ENCODE peak calls at places on chromosomes 13 and 19, in six cellular contexts. One of them, this sample, is unnamed.

GRCh38 chr19:31223805-31224534 is 125.3 kb downstream of the TSHZ3 start:
- DNase-seq in HepG2: no peak
- DNase-seq in GM12891: no peak
- DNase-seq in GM12878: no peak
- DNase-seq in K562: no peak
- DNase-seq in H1: no peak
- DNase-seq in this sample: no peak

GRCh38 chr13:77338329-77338728 is 11.4 kb upstream of the MYCBP2 start:
- DNase-seq in K562: no peak
- DNase-seq in HepG2: no peak
- DNase-seq in GM12891: no peak
- DNase-seq in H1: no peak
- DNase-seq in GM12878: no peak
- DNase-seq in this sample: no peak

GRCh38 chr19:50718255-50719118 is 1.1 kb downstream of the SHANK1 start:
- DNase-seq in GM12878: no peak
- DNase-seq in HepG2: no peak
- DNase-seq in GM12891: no peak
- DNase-seq in H1: peak
- DNase-seq in K562: peak
- DNase-seq in this sample: no peak

GRCh38 chr19:40685016-40685526 is 5.4 kb downstream of the NUMBL start:
- DNase-seq in K562: no peak
- DNase-seq in GM12878: no peak
- DNase-seq in H1: no peak
- DNase-seq in GM12891: no peak
- DNase-seq in HepG2: no peak
- DNase-seq in this sample: no peak

GRCh38 chr19:5018224-5019015 is 49.5 kb downstream of the KDM4B start:
- DNase-seq in HepG2: no peak
- DNase-seq in GM12878: no peak
- DNase-seq in GM12891: no peak
- DNase-seq in H1: no peak
- DNase-seq in K562: no peak
- DNase-seq in this sample: no peak

GRCh38 chr19:44712864-44713515 is 14.0 kb downstream of the CEACAM16 start:
- DNase-seq in H1: no peak
- DNase-seq in GM12891: no peak
- DNase-seq in HepG2: peak
- DNase-seq in GM12878: no peak
- DNase-seq in K562: no peak
- DNase-seq in this sample: no peak

GRCh38 chr19:46975918-46976782 is 43.5 kb upstream of the NPAS1 start:
- DNase-seq in GM12891: no peak
- DNase-seq in K562: no peak
- DNase-seq in GM12878: no peak
- DNase-seq in HepG2: peak
- DNase-seq in H1: peak
- DNase-seq in this sample: no peak

GRCh38 chr13:24392972-24393371 is 83.6 kb downstream of the C1QTNF9 start:
- DNase-seq in GM12878: no peak
- DNase-seq in HepG2: no peak
- DNase-seq in H1: no peak
- DNase-seq in K562: no peak
- DNase-seq in GM12891: no peak
- DNase-seq in this sample: no peak

GRCh38 chr19:397321-397720 is 11.6 kb downstream of the C2CD4C start:
- DNase-seq in K562: no peak
- DNase-seq in H1: no peak
- DNase-seq in HepG2: no peak
- DNase-seq in GM12891: no peak
- DNase-seq in GM12878: no peak
- DNase-seq in this sample: no peak

GRCh38 chr19:45676851-45677263 is 8.8 kb downstream of the GIPR start:
- DNase-seq in GM12878: no peak
- DNase-seq in GM12891: no peak
- DNase-seq in HepG2: no peak
- DNase-seq in H1: peak
- DNase-seq in K562: no peak
- DNase-seq in this sample: peak

GRCh38 chr13:24075137-24075975 is 85.2 kb upstream of the SPATA13 start:
- DNase-seq in HepG2: peak
- DNase-seq in GM12891: no peak
- DNase-seq in H1: no peak
- DNase-seq in K562: no peak
- DNase-seq in GM12878: no peak
- DNase-seq in this sample: no peak

GRCh38 chr19:14023404-14024235 is 4.3 kb upstream of the RLN3 start:
- DNase-seq in K562: peak
- DNase-seq in H1: peak
- DNase-seq in GM12891: no peak
- DNase-seq in HepG2: peak
- DNase-seq in GM12878: no peak
- DNase-seq in this sample: no peak

GRCh38 chr13:111184685-111185401 is 69.7 kb downstream of the ARHGEF7 start:
- DNase-seq in K562: no peak
- DNase-seq in GM12878: peak
- DNase-seq in HepG2: no peak
- DNase-seq in H1: no peak
- DNase-seq in GM12891: peak
- DNase-seq in this sample: peak

GRCh38 chr13:101013245-101013644 is 338.6 kb upstream of the TMTC4 start:
- DNase-seq in H1: no peak
- DNase-seq in HepG2: no peak
- DNase-seq in GM12891: no peak
- DNase-seq in GM12878: no peak
- DNase-seq in K562: no peak
- DNase-seq in this sample: no peak

GRCh38 chr13:79779761-79780160 is 298.8 kb downstream of the NDFIP2 start:
- DNase-seq in GM12878: no peak
- DNase-seq in H1: no peak
- DNase-seq in HepG2: peak
- DNase-seq in K562: no peak
- DNase-seq in GM12891: no peak
- DNase-seq in this sample: no peak

GRCh38 chr13:46885018-46885417 is 11.8 kb downstream of the HTR2A start:
- DNase-seq in HepG2: no peak
- DNase-seq in H1: no peak
- DNase-seq in GM12878: no peak
- DNase-seq in GM12891: no peak
- DNase-seq in K562: no peak
- DNase-seq in this sample: no peak

GRCh38 chr13:81779896-81780295 is 1439.0 kb upstream of the SPRY2 start:
- DNase-seq in K562: no peak
- DNase-seq in HepG2: no peak
- DNase-seq in GM12878: no peak
- DNase-seq in H1: no peak
- DNase-seq in GM12891: no peak
- DNase-seq in this sample: no peak

GRCh38 chr13:110312669-110313031 is 5.6 kb downstream of the COL4A2 start:
- DNase-seq in K562: no peak
- DNase-seq in GM12891: no peak
- DNase-seq in GM12878: no peak
- DNase-seq in HepG2: no peak
- DNase-seq in H1: no peak
- DNase-seq in this sample: no peak

GRCh38 chr13:106484755-106485193 is 50.7 kb downstream of the EFNB2 start:
- DNase-seq in GM12891: no peak
- DNase-seq in HepG2: no peak
- DNase-seq in K562: no peak
- DNase-seq in H1: no peak
- DNase-seq in GM12878: no peak
- DNase-seq in this sample: no peak

GRCh38 chr19:19643158-19644053 is at the start of gene GMIP:
- DNase-seq in GM12878: no peak
- DNase-seq in GM12891: peak
- DNase-seq in H1: peak
- DNase-seq in HepG2: peak
- DNase-seq in K562: peak
- DNase-seq in this sample: peak
- TF ChIP-seq POLR2A in GM12878: peak
- TF ChIP-seq POLR2A in GM12891: no peak
- TF ChIP-seq POLR2A in H1: peak
- TF ChIP-seq POLR2A in HepG2: peak
- TF ChIP-seq POLR2A in K562: peak
- TF ChIP-seq POLR2A in this sample: peak

DNA sequence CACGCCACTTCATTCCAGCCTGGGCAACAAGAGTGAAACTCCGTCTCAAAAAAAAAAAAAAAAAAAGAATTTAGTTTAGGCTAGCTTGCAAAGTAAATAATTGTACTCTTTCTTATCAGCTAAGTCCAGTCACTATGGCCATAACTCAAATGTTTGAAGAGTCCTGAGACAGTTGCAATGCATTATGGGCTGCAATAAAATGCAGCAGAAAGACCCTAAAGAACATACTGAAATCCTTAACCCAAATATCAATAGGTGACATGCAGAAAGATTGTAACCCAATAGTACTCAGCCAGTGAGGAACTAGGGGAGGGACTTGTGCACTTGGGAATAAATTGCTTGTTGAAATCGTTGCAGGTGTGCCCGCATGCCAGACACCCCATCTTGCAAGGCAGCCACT is 20.9 kb upstream of the FFAR2 start:
- DNase-seq in H1: no peak
- DNase-seq in GM12878: no peak
- DNase-seq in HepG2: no peak
- DNase-seq in K562: no peak
- DNase-seq in GM12891: no peak
- DNase-seq in this sample: no peak
- TF ChIP-seq TAF1 in H1: no peak
- TF ChIP-seq TAF1 in GM12878: no peak
- TF ChIP-seq TAF1 in HepG2: no peak
- TF ChIP-seq TAF1 in K562: no peak
- TF ChIP-seq TAF1 in GM12891: no peak
- TF ChIP-seq TAF1 in this sample: no peak

GRCh38 chr19:6425732-6426686 is 1.4 kb upstream of the KHSRP start:
- DNase-seq in GM12878: no peak
- DNase-seq in HepG2: peak
- DNase-seq in GM12891: no peak
- DNase-seq in H1: no peak
- DNase-seq in K562: no peak
- DNase-seq in this sample: no peak

GRCh38 chr19:6423499-6424189 is 967 bp downstream of the KHSRP start:
- DNase-seq in GM12878: no peak
- DNase-seq in H1: peak
- DNase-seq in K562: peak
- DNase-seq in HepG2: peak
- DNase-seq in GM12891: no peak
- DNase-seq in this sample: no peak

GRCh38 chr19:6424190-6424938 is at the start of gene KHSRP:
- DNase-seq in GM12891: no peak
- DNase-seq in HepG2: no peak
- DNase-seq in GM12878: no peak
- DNase-seq in K562: peak
- DNase-seq in H1: peak
- DNase-seq in this sample: no peak

GRCh38 chr19:6427131-6427530 is 2.5 kb upstream of the KHSRP start:
- DNase-seq in H1: no peak
- DNase-seq in GM12878: no peak
- DNase-seq in GM12891: no peak
- DNase-seq in K562: no peak
- DNase-seq in HepG2: no peak
- DNase-seq in this sample: no peak

GRCh38 chr19:6424939-6425731 is 524 bp upstream of the KHSRP start:
- DNase-seq in H1: peak
- DNase-seq in K562: peak
- DNase-seq in GM12878: peak
- DNase-seq in GM12891: peak
- DNase-seq in HepG2: peak
- DNase-seq in this sample: peak
- TF ChIP-seq POLR2A in H1: no peak
- TF ChIP-seq POLR2A in K562: peak
- TF ChIP-seq POLR2A in GM12878: peak
- TF ChIP-seq POLR2A in GM12891: peak
- TF ChIP-seq POLR2A in HepG2: no peak
- TF ChIP-seq POLR2A in this sample: peak

GRCh38 chr13:114112826-114113322 is 19.5 kb downstream of the RASA3 start:
- DNase-seq in K562: no peak
- DNase-seq in GM12891: no peak
- DNase-seq in H1: no peak
- DNase-seq in GM12878: no peak
- DNase-seq in HepG2: no peak
- DNase-seq in this sample: no peak

GRCh38 chr13:114111577-114111976 is 20.8 kb downstream of the RASA3 start:
- DNase-seq in K562: no peak
- DNase-seq in HepG2: no peak
- DNase-seq in GM12878: no peak
- DNase-seq in H1: no peak
- DNase-seq in GM12891: no peak
- DNase-seq in this sample: no peak

GRCh38 chr13:114113961-114114360 is 18.5 kb downstream of the RASA3 start:
- DNase-seq in HepG2: no peak
- DNase-seq in GM12891: no peak
- DNase-seq in GM12878: no peak
- DNase-seq in H1: no peak
- DNase-seq in K562: no peak
- DNase-seq in this sample: no peak

GRCh38 chr13:114110091-114110829 is 22.2 kb downstream of the RASA3 start:
- DNase-seq in GM12878: no peak
- DNase-seq in HepG2: no peak
- DNase-seq in H1: no peak
- DNase-seq in GM12891: peak
- DNase-seq in K562: no peak
- DNase-seq in this sample: peak

GRCh38 chr13:114112231-114112825 is 20.1 kb downstream of the RASA3 start:
- DNase-seq in H1: no peak
- DNase-seq in GM12878: no peak
- DNase-seq in HepG2: no peak
- DNase-seq in K562: no peak
- DNase-seq in GM12891: no peak
- DNase-seq in this sample: no peak
- TF ChIP-seq TAF1 in H1: no peak
- TF ChIP-seq TAF1 in GM12878: no peak
- TF ChIP-seq TAF1 in HepG2: no peak
- TF ChIP-seq TAF1 in K562: no peak
- TF ChIP-seq TAF1 in GM12891: no peak
- TF ChIP-seq TAF1 in this sample: no peak

GRCh38 chr19:23758187-23759074 is at the start of gene ZNF681:
- DNase-seq in HepG2: no peak
- DNase-seq in K562: peak
- DNase-seq in H1: peak
- DNase-seq in GM12878: peak
- DNase-seq in GM12891: peak
- DNase-seq in this sample: peak
- TF ChIP-seq POLR2A in HepG2: no peak
- TF ChIP-seq POLR2A in K562: peak
- TF ChIP-seq POLR2A in H1: peak
- TF ChIP-seq POLR2A in GM12878: peak
- TF ChIP-seq POLR2A in GM12891: peak
- TF ChIP-seq POLR2A in this sample: peak

GRCh38 chr13:98445340-98446233 is 131.3 kb downstream of the STK24 start:
- DNase-seq in HepG2: peak
- DNase-seq in GM12891: peak
- DNase-seq in GM12878: peak
- DNase-seq in K562: peak
- DNase-seq in H1: peak
- DNase-seq in this sample: peak
- TF ChIP-seq TAF1 in HepG2: no peak
- TF ChIP-seq TAF1 in GM12891: no peak
- TF ChIP-seq TAF1 in GM12878: no peak
- TF ChIP-seq TAF1 in K562: no peak
- TF ChIP-seq TAF1 in H1: no peak
- TF ChIP-seq TAF1 in this sample: no peak

GRCh38 chr19:8512115-8512967 is 1.6 kb downstream of the ZNF414 start:
- DNase-seq in GM12878: no peak
- DNase-seq in K562: peak
- DNase-seq in GM12891: no peak
- DNase-seq in H1: peak
- DNase-seq in HepG2: peak
- DNase-seq in this sample: no peak
- TF ChIP-seq POLR2A in GM12878: peak
- TF ChIP-seq POLR2A in K562: peak
- TF ChIP-seq POLR2A in GM12891: no peak
- TF ChIP-seq POLR2A in H1: no peak
- TF ChIP-seq POLR2A in HepG2: peak
- TF ChIP-seq POLR2A in this sample: no peak